ENCODE peak calls at places on chromosomes 13 and 19, in nine cellular contexts. P is astrocyte of the spinal cord; M is fibroblast of lung; W is AG04450; G is breast epithelium; C is cardiac fibroblast; L is CD8-positive, alpha-beta T cell; Z is fibroblast of pulmonary artery; U is lower leg skin. X is an unnamed sample.

GRCh38 chr13:54958781-54959180 is 1930.2 kb downstream of the OLFM4 start:
- DNase-seq in L (no peak), G (no peak), C (no peak), Z (no peak), U (no peak), M (no peak), P (no peak), W (no peak), X (no peak)

GRCh38 chr13:60788156-60788829 is 391.3 kb downstream of the TDRD3 start:
- DNase-seq in P (peak), M (peak), U (peak), W (no peak), L (no peak), Z (peak), G (no peak), C (peak), X (no peak)

GRCh38 chr13:31038834-31039552 is 106.5 kb downstream of the TEX26 start:
- DNase-seq in W (no peak), C (peak), Z (no peak), M (peak), G (no peak), P (peak), U (no peak), L (no peak), X (no peak)

GRCh38 chr19:1942934-1943555 is 2.1 kb downstream of the CSNK1G2 start:
- DNase-seq in M (peak), Z (no peak), W (no peak), L (no peak), C (peak), P (peak), U (no peak), G (no peak), X (no peak)

GRCh38 chr13:75514080-75515040 is 23.3 kb downstream of the COMMD6 start:
- DNase-seq in L (no peak), Z (peak), P (peak), G (no peak), W (no peak), U (no peak), C (peak), M (peak), X (no peak)

GRCh38 chr13:88802886-88803285 is 1131.7 kb downstream of the SLITRK5 start:
- DNase-seq in C (no peak), L (no peak), W (no peak), M (peak), G (no peak), Z (no peak), U (no peak), P (no peak), X (no peak)

GRCh38 chr13:99085139-99085845 is 107.4 kb upstream of the DOCK9 start:
- DNase-seq in L (peak), C (no peak), U (no peak), G (no peak), P (no peak), W (no peak), Z (no peak), M (no peak), X (no peak)

GRCh38 chr13:30453727-30454126 is 12.0 kb downstream of the HMGB1 start:
- DNase-seq in G (no peak), P (no peak), C (no peak), U (no peak), L (no peak), M (no peak), Z (peak), W (no peak), X (no peak)

GRCh38 chr13:84903391-84903790 is 895.8 kb downstream of the SLITRK6 start:
- DNase-seq in Z (no peak), C (no peak), P (no peak), G (no peak), W (no peak), L (no peak), U (no peak), M (no peak), X (no peak)

GRCh38 chr13:37412271-37412683 is 186.3 kb downstream of the POSTN start:
- DNase-seq in C (no peak), L (no peak), W (peak), Z (peak), U (no peak), M (peak), P (no peak), G (no peak), X (no peak)

GRCh38 chr19:46813570-46814358 is 25.4 kb upstream of the SLC1A5 start:
- DNase-seq in C (peak), P (peak), L (no peak), U (no peak), G (peak), Z (peak), M (peak), W (no peak), X (no peak)

GRCh38 chr13:67143544-67144115 is 86.5 kb downstream of the PCDH9 start:
- DNase-seq in P (no peak), M (no peak), W (no peak), L (no peak), C (no peak), G (no peak), Z (no peak), U (no peak), X (no peak)

GRCh38 chr19:48856921-48857320 is 11.5 kb downstream of the PLEKHA4 start:
- DNase-seq in U (no peak), G (no peak), Z (no peak), L (no peak), M (peak), P (peak), W (no peak), C (no peak), X (no peak)

GRCh38 chr19:35295792-35296462 is 4.0 kb downstream of the MAG start:
- DNase-seq in M (no peak), W (no peak), U (no peak), C (no peak), Z (no peak), G (no peak), L (peak), P (no peak), X (no peak)

GRCh38 chr19:3785938-3786824 is at the start of gene MATK:
- DNase-seq in L (peak), W (no peak), C (no peak), Z (no peak), G (no peak), M (no peak), U (no peak), P (no peak), X (no peak)

GRCh38 chr13:101979825-101980224 is 422.0 kb downstream of the FGF14 start:
- DNase-seq in W (no peak), G (no peak), L (no peak), P (no peak), C (no peak), Z (no peak), M (no peak), U (no peak), X (no peak)

GRCh38 chr13:74288361-74288911 is 154.2 kb upstream of the KLF12 start:
- DNase-seq in M (no peak), C (peak), G (no peak), Z (no peak), P (peak), U (no peak), W (no peak), L (peak), X (no peak)

GRCh38 chr13:68810660-68811059 is 1297.0 kb upstream of the ATXN8OS start:
- DNase-seq in L (no peak), G (no peak), M (no peak), Z (no peak), P (no peak), W (no peak), U (no peak), C (no peak), X (no peak)

GRCh38 chr19:27881213-27881612 is 1331.7 kb downstream of the UQCRFS1 start:
- DNase-seq in P (no peak), L (no peak), W (no peak), C (no peak), G (no peak), M (no peak), U (no peak), Z (no peak), X (no peak)

GRCh38 chr13:98570929-98571372 is 6.0 kb downstream of the STK24 start:
- DNase-seq in U (no peak), G (no peak), M (peak), W (no peak), P (peak), Z (no peak), L (peak), C (no peak), X (no peak)

GRCh38 chr19:3511506-3512251 is 5.6 kb downstream of the FZR1 start:
- DNase-seq in W (no peak), L (peak), M (no peak), C (no peak), P (no peak), U (no peak), G (no peak), Z (no peak), X (no peak)

GRCh38 chr13:99419591-99420243 is 81.6 kb upstream of the TM9SF2 start:
- DNase-seq in W (no peak), L (no peak), U (no peak), M (no peak), G (no peak), C (no peak), Z (no peak), P (no peak), X (no peak)

GRCh38 chr19:6532244-6532999 is 1.6 kb downstream of the TNFSF9 start:
- DNase-seq in C (no peak), L (peak), U (no peak), G (no peak), Z (no peak), P (no peak), W (no peak), M (no peak), X (peak)

GRCh38 chr13:25067054-25067453 is 28.9 kb upstream of the PABPC3 start:
- DNase-seq in C (no peak), L (no peak), P (no peak), U (no peak), G (no peak), Z (no peak), M (no peak), W (no peak), X (no peak)

GRCh38 chr13:39531646-39532045 is 71.3 kb downstream of the LHFPL6 start:
- DNase-seq in L (no peak), C (peak), Z (peak), W (no peak), G (no peak), M (peak), U (no peak), P (no peak), X (no peak)

GRCh38 chr19:18590273-18591272 is 2.0 kb downstream of the REX1BD start:
- DNase-seq in P (peak), Z (peak), C (peak), L (peak), W (no peak), M (peak), G (peak), U (no peak), X (peak)

GRCh38 chr19:13053761-13054604 is 48.7 kb downstream of the LYL1 start:
- DNase-seq in G (peak), U (peak), C (peak), W (peak), L (no peak), M (peak), Z (peak), P (peak), X (no peak)

GRCh38 chr13:72217142-72217541 is 350.1 kb upstream of the DACH1 start:
- DNase-seq in C (no peak), L (no peak), W (no peak), G (no peak), P (no peak), Z (no peak), U (no peak), M (no peak), X (no peak)

GRCh38 chr19:51158474-51159129 is 16.5 kb downstream of the SIGLEC7 start:
- DNase-seq in Z (peak), U (peak), L (peak), G (peak), C (peak), M (no peak), P (no peak), W (no peak), X (peak)

GRCh38 chr19:3950871-3951861 is 18.3 kb downstream of the NMRK2 start:
- DNase-seq in L (no peak), G (no peak), Z (no peak), P (no peak), U (no peak), W (no peak), M (no peak), C (no peak), X (no peak)

DNA sequence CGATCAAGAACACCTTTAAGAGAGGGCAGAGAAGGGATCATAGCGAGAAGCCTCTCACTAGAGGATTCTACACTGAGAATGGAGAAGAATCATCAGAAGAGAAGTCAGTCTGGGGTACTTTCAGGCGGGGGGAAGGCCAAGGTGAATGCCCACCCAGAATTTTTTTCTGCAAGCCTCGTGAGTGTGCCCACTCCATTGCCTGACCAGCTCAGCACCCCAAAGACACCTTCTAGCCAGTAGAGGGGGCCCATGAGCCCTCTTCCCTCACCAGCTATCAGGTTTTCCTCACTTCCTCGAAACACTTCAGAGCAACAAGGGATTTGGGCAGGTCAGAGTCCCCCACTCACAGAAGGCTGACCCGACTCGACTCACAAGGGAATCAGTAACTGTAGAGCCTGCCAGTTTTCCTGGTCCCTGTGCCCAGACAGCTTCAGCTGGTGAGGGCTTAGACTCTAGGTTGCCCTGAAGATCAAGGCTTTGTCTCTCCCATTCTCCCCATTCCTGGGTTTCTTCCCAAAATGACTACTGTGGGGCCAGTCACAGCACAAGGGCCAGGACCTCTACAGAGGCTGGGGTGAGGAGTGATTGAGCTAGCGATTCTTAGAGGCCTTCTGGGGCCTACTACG is 18.4 kb downstream of the NLRP13 start:
- DNase-seq in W (no peak), G (no peak), Z (no peak), P (no peak), C (no peak), U (no peak), L (no peak), M (no peak), X (no peak)
- TF ChIP-seq CTCF in W (no peak), G (no peak), Z (no peak), P (no peak), C (peak), U (no peak), L (no peak), M (no peak), X (peak)

DNA sequence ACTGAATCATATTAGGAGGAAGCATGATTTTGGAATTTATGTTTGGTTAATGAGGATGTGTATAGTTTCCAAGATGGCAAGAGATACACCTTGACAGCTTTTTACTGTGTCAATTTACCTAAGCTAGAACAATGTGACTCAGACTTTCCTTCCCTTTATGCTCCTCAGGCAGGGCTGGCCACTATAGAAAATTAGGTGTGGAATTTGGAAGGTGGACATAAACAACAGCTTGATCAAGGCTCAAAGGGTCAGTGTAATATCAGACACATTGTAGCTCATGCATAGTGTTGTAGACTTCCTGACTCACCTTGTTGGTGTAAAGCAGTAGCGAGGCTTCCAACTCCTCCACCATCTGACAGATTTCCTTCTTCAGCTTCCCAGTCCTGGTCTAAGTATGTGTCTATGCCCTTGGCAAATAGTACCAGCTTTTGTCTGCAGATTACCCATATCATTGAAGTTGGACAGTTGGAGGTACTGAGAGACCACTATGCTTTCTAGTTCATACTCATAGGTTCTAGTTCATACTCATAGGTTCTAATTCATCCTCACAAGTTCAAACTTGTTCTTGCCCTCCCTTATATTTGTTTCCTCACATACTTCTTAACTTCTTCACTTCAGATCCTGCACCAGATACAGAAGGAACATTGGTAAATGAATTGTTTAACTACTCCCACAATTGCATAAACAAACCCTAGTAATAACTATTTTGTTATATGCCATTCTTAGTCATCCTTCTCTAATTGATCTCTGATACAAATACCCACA is 172.3 kb downstream of the SLITRK1 start:
- DNase-seq in L (no peak), Z (peak), C (no peak), W (no peak), M (no peak), P (peak), U (no peak), G (no peak), X (no peak)
- TF ChIP-seq CTCF in L (no peak), Z (no peak), C (no peak), W (no peak), M (no peak), P (no peak), U (no peak), G (no peak), X (no peak)

GRCh38 chr13:110509478-110509926 is 52.0 kb downstream of the RAB20 start:
- DNase-seq in G (no peak), W (no peak), C (no peak), Z (no peak), P (no peak), L (no peak), M (no peak), U (no peak), X (no peak)

GRCh38 chr13:110507678-110508381 is 53.7 kb downstream of the RAB20 start:
- DNase-seq in P (no peak), L (no peak), C (no peak), G (peak), W (no peak), M (no peak), Z (no peak), U (no peak), X (no peak)

GRCh38 chr13:110509971-110510786 is 51.3 kb downstream of the RAB20 start:
- DNase-seq in L (no peak), M (no peak), G (no peak), W (no peak), U (no peak), C (no peak), P (no peak), Z (no peak), X (no peak)

GRCh38 chr13:110512198-110512740 is 49.3 kb downstream of the RAB20 start:
- DNase-seq in C (no peak), G (no peak), Z (no peak), P (no peak), U (no peak), M (no peak), W (no peak), L (no peak), X (no peak)

DNA sequence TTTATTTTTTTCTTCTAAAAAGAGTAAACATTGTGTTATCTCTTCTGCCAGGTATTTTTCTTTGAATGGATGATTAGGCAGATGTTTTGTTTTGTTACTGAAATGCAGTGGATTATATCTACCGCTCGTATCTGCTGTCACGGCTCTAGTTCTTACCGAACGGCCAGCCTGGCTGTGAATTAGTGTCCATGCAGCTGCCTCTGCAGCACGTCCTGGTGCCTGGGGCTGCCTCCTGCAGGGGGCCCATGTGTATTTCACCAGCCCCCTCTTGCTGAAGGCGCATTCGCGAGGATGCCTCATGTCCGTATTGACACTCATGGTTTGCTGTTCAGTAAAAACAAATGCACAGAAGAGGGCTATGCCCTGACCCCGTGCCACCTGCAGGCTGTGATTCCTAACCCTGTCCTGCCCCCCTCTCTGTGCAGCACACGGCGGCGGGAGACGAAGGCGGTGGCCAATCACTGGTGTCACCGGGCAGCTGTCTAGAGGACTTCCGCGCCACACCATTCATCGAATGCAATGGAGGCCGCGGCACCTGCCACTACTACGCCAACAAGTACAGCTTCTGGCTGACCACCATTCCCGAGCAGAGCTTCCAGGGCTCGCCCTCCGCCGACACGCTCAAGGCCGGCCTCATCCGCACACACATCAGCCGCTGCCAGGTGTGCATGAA is 49.9 kb downstream of the RAB20 start:
- DNase-seq in Z (no peak), C (no peak), M (no peak), L (no peak), W (no peak), G (no peak), P (no peak), U (no peak), X (no peak)
- TF ChIP-seq CTCF in Z (no peak), C (no peak), M (no peak), L (no peak), W (no peak), G (no peak), P (no peak), U (no peak), X (no peak)

GRCh38 chr19:40743926-40744325 is 6.4 kb downstream of the ACTMAP start:
- DNase-seq in P (no peak), C (no peak), L (no peak), G (no peak), M (no peak), Z (no peak), U (no peak), W (no peak), X (no peak)

GRCh38 chr19:40742477-40742876 is 7.8 kb downstream of the ACTMAP start:
- DNase-seq in W (no peak), G (no peak), M (no peak), C (no peak), Z (no peak), P (no peak), L (no peak), U (no peak), X (no peak)

GRCh38 chr19:40747536-40747935 is 2.7 kb downstream of the ACTMAP start:
- DNase-seq in P (no peak), C (no peak), M (no peak), Z (no peak), U (no peak), L (no peak), G (no peak), W (no peak), X (no peak)

GRCh38 chr19:40745402-40745780 is 4.9 kb downstream of the ACTMAP start:
- DNase-seq in U (no peak), W (peak), Z (peak), P (peak), G (no peak), L (no peak), C (peak), M (peak), X (no peak)

DNA sequence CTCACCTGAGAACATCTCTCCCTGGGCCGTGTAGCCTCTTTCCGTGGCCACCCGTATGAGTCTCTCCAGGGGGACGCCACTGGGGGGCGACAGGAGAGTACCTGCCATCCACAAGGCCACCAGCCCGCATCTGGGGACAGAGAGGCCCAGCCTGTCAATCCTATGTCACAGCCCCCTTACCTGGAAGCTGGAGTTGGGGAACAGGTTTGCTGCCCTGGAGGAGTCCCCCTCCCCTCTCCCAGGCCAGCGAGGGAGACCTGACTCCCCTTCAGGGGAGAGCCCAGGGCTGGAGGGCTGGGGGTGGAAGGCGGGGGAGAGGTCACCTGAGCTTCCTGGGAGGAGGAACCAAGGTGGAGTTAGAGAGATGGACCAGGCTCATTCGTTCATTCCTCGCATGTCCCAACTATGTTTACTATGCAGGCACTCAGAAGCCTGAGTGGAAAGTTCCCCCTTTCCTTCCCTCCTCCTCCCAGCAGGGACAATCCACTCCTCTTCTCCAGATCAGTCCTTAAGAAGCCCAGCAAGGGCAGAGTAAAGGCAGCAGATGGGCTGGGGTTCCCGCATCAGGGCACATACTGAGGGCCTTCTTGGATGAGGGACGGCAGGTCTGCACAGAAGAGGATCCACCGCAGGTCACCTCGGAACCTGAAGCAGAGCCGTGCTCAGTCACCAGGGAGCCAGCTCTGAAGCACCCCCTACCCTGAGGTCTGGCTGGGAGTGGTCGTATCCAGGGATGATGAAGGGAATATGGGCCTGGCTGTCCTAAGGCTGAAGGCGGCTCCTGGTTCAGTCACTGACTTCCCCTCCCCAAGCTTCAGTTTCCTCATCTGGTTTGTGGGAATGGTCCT is 5.5 kb downstream of the ACTMAP start:
- DNase-seq in W (no peak), C (no peak), L (peak), M (no peak), G (no peak), P (no peak), U (no peak), Z (no peak), X (no peak)
- TF ChIP-seq CTCF in W (no peak), C (no peak), L (no peak), M (no peak), G (no peak), P (no peak), U (no peak), Z (no peak), X (no peak)

X was measured in CD14-positive monocyte.